ENCODE peak calls at places on chromosomes 11 and 22, in five cellular contexts. One of them, this sample, is unnamed.

GRCh38 chr22:43951966-43952365 is 3.3 kb upstream of the SAMM50 start:
- DNase-seq in mesenchymal stem cell: no peak
- DNase-seq in H9: peak; percentile 51
- DNase-seq in H1: no peak
- DNase-seq in trophoblast cell: no peak
- DNase-seq in this sample: no peak

GRCh38 chr11:68821670-68822069 is 20.0 kb downstream of the CPT1A start:
- DNase-seq in mesenchymal stem cell: no peak
- DNase-seq in H9: no peak
- DNase-seq in H1: no peak
- DNase-seq in trophoblast cell: no peak
- DNase-seq in this sample: no peak

GRCh38 chr11:103441021-103441420 is 331.8 kb downstream of the DYNC2H1 start:
- DNase-seq in mesenchymal stem cell: no peak
- DNase-seq in H9: no peak
- DNase-seq in H1: no peak
- DNase-seq in trophoblast cell: no peak
- DNase-seq in this sample: no peak

GRCh38 chr22:32839776-32840571 is 38.5 kb downstream of the TIMP3 start:
- DNase-seq in mesenchymal stem cell: peak; percentile 69
- DNase-seq in H9: no peak
- DNase-seq in H1: no peak
- DNase-seq in trophoblast cell: no peak
- DNase-seq in this sample: no peak

GRCh38 chr11:78318733-78319132 is 98.9 kb downstream of the GAB2 start:
- DNase-seq in mesenchymal stem cell: no peak
- DNase-seq in H9: no peak
- DNase-seq in H1: no peak
- DNase-seq in trophoblast cell: no peak
- DNase-seq in this sample: peak; percentile 20

GRCh38 chr11:33808228-33808828 is 34.0 kb upstream of the FBXO3 start:
- DNase-seq in mesenchymal stem cell: peak; percentile 77
- DNase-seq in H9: peak; percentile 90
- DNase-seq in H1: peak; percentile 80
- DNase-seq in trophoblast cell: peak; percentile 81
- DNase-seq in this sample: peak; percentile 90

GRCh38 chr22:30420401-30421178 is 5.0 kb upstream of the MTFP1 start:
- DNase-seq in mesenchymal stem cell: peak; percentile 70
- DNase-seq in H9: no peak
- DNase-seq in H1: no peak
- DNase-seq in trophoblast cell: no peak
- DNase-seq in this sample: no peak

GRCh38 chr11:130003717-130004001 is 1.0 kb upstream of the PRDM10 start:
- DNase-seq in mesenchymal stem cell: no peak
- DNase-seq in H9: no peak
- DNase-seq in H1: no peak
- DNase-seq in trophoblast cell: no peak
- DNase-seq in this sample: no peak

GRCh38 chr11:13205446-13205845 is 72.1 kb upstream of the BMAL1 start:
- DNase-seq in mesenchymal stem cell: no peak
- DNase-seq in H9: no peak
- DNase-seq in H1: no peak
- DNase-seq in trophoblast cell: no peak
- DNase-seq in this sample: no peak

GRCh38 chr11:31826530-31827438 is 15.7 kb upstream of the PAX6 start:
- DNase-seq in mesenchymal stem cell: no peak
- DNase-seq in H9: peak; percentile 51
- DNase-seq in H1: no peak
- DNase-seq in trophoblast cell: no peak
- DNase-seq in this sample: peak; percentile 45

GRCh38 chr11:131370090-131370751 is at the start of gene NTM:
- DNase-seq in mesenchymal stem cell: no peak
- DNase-seq in H9: no peak
- DNase-seq in H1: no peak
- DNase-seq in trophoblast cell: no peak
- DNase-seq in this sample: peak; percentile 27

GRCh38 chr22:31695423-31695822 is 33.4 kb upstream of the PISD start:
- DNase-seq in mesenchymal stem cell: no peak
- DNase-seq in H9: no peak
- DNase-seq in H1: no peak
- DNase-seq in trophoblast cell: no peak
- DNase-seq in this sample: no peak

GRCh38 chr22:36933629-36934028 is 20.2 kb downstream of the CSF2RB start:
- DNase-seq in mesenchymal stem cell: no peak
- DNase-seq in H9: peak; percentile 24
- DNase-seq in H1: no peak
- DNase-seq in trophoblast cell: no peak
- DNase-seq in this sample: no peak

GRCh38 chr22:22841598-22841997 is 46.0 kb upstream of the IGLL5 start:
- DNase-seq in mesenchymal stem cell: no peak
- DNase-seq in H9: no peak
- DNase-seq in H1: no peak
- DNase-seq in trophoblast cell: no peak
- DNase-seq in this sample: no peak

GRCh38 chr22:22842085-22842484 is 45.5 kb upstream of the IGLL5 start:
- DNase-seq in mesenchymal stem cell: no peak
- DNase-seq in H9: no peak
- DNase-seq in H1: no peak
- DNase-seq in trophoblast cell: no peak
- DNase-seq in this sample: no peak

GRCh38 chr22:22839570-22840314 is 47.9 kb upstream of the IGLL5 start:
- DNase-seq in mesenchymal stem cell: no peak
- DNase-seq in H9: no peak
- DNase-seq in H1: no peak
- DNase-seq in trophoblast cell: no peak
- DNase-seq in this sample: no peak

GRCh38 chr22:22838148-22838786 is 49.3 kb upstream of the IGLL5 start:
- DNase-seq in mesenchymal stem cell: no peak
- DNase-seq in H9: no peak
- DNase-seq in H1: no peak
- DNase-seq in trophoblast cell: no peak
- DNase-seq in this sample: no peak

DNA sequence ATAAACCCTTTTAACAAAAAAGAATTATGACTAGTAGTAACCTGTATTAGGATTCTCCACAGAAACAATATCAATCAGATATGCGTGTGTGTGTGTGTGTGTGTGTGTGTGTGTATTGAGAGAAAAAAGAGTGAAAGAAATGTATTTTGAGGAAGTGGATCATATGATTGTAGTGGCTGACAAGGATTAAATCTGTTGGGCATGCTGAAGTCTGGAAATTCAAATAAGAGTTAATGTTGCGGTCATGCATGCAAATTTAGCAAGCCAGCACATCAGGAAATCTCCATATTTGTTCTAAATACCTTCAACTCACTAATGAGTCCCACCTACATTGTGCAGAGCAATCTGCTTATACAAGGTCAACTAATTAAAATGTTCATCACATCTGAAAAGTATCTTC is 46.8 kb upstream of the IGLL5 start:
- DNase-seq in mesenchymal stem cell: no peak
- DNase-seq in H9: no peak
- DNase-seq in H1: no peak
- DNase-seq in trophoblast cell: no peak
- DNase-seq in this sample: no peak
- H2BK12ac ChIP-seq in mesenchymal stem cell: no peak overlapping the region
- H2BK12ac ChIP-seq in H9: no peak overlapping the region
- H2BK12ac ChIP-seq in H1: no peak overlapping the region
- H2BK12ac ChIP-seq in trophoblast cell: no peak overlapping the region
- H2BK12ac ChIP-seq in this sample: no peak overlapping the region

DNA sequence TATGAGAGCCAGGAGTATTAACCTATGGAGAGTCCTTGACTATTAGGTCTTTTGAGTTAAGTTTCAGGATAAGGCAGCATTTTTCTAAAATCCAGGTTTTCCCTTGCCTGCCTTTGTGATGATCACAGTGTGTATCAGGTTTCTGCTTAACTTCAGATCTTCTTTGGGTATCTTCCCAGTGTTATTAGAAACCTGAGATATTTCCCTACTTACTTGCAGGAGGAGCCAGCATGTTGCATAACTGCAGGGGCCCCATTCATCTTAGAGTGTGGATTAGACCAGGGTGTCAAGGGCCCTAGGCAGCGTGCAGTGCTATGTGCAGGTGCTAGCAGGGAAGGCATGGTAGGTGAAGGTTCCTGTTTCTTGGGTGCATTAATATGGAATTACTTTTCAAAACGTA is 69.5 kb downstream of the ZNRF3 start:
- DNase-seq in mesenchymal stem cell: no peak
- DNase-seq in H9: no peak
- DNase-seq in H1: no peak
- DNase-seq in trophoblast cell: peak; percentile 82
- DNase-seq in this sample: no peak
- H3K4me2 ChIP-seq in mesenchymal stem cell: no peak overlapping the region
- H3K4me2 ChIP-seq in H9: no peak overlapping the region
- H3K4me2 ChIP-seq in H1: no peak overlapping the region
- H3K4me2 ChIP-seq in trophoblast cell: no peak overlapping the region
- H3K4me2 ChIP-seq in this sample: no peak overlapping the region

GRCh38 chr11:892106-892505 is 18.5 kb downstream of the CHID1 start:
- DNase-seq in mesenchymal stem cell: no peak
- DNase-seq in H9: no peak
- DNase-seq in H1: no peak
- DNase-seq in trophoblast cell: no peak
- DNase-seq in this sample: no peak
- H2BK12ac ChIP-seq in mesenchymal stem cell: no peak overlapping the region
- H2BK12ac ChIP-seq in H9: no peak overlapping the region
- H2BK12ac ChIP-seq in H1: no peak overlapping the region
- H2BK12ac ChIP-seq in trophoblast cell: no peak overlapping the region
- H2BK12ac ChIP-seq in this sample: no peak overlapping the region

GRCh38 chr11:123450593-123450992 is 20.5 kb downstream of the GRAMD1B start:
- DNase-seq in mesenchymal stem cell: no peak
- DNase-seq in H9: no peak
- DNase-seq in H1: no peak
- DNase-seq in trophoblast cell: no peak
- DNase-seq in this sample: no peak
- H3K4me2 ChIP-seq in mesenchymal stem cell: no peak overlapping the region
- H3K4me2 ChIP-seq in H9: no peak overlapping the region
- H3K4me2 ChIP-seq in H1: no peak overlapping the region
- H3K4me2 ChIP-seq in trophoblast cell: no peak overlapping the region
- H3K4me2 ChIP-seq in this sample: no peak overlapping the region

GRCh38 chr22:25141994-25142620 is 57.6 kb upstream of the CRYBB3 start:
- DNase-seq in mesenchymal stem cell: no peak
- DNase-seq in H9: peak; percentile 44
- DNase-seq in H1: no peak
- DNase-seq in trophoblast cell: no peak
- DNase-seq in this sample: no peak
- H2BK12ac ChIP-seq in mesenchymal stem cell: no peak overlapping the region
- H2BK12ac ChIP-seq in H9: no peak overlapping the region
- H2BK12ac ChIP-seq in H1: no peak overlapping the region
- H2BK12ac ChIP-seq in trophoblast cell: no peak overlapping the region
- H2BK12ac ChIP-seq in this sample: no peak overlapping the region

DNA sequence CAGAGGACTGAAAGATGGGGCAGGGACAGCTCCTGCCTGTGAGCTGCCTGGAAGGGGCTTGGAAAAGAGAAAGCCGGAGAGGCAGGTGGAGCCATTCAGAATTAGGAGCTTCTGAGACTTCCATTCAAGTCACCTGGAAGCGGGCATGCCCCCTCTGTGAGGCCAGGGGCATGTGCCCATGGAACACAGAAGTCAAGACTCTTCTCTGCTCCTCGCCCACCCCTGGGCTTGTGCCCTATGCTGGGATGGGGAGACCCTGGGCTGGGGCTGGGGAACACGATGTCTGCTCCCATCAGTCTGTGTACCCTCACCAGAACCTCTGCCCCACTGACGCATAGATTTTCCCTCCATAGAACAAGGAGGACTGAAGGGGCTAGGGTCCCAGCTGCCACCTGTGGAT is 372.0 kb downstream of the SHANK2 start:
- DNase-seq in mesenchymal stem cell: no peak
- DNase-seq in H9: no peak
- DNase-seq in H1: no peak
- DNase-seq in trophoblast cell: no peak
- DNase-seq in this sample: no peak
- H3K4me2 ChIP-seq in mesenchymal stem cell: no peak overlapping the region
- H3K4me2 ChIP-seq in H9: no peak overlapping the region
- H3K4me2 ChIP-seq in H1: no peak overlapping the region
- H3K4me2 ChIP-seq in trophoblast cell: no peak overlapping the region
- H3K4me2 ChIP-seq in this sample: no peak overlapping the region

GRCh38 chr11:15481871-15482270 is 367.1 kb downstream of the INSC start:
- DNase-seq in mesenchymal stem cell: no peak
- DNase-seq in H9: no peak
- DNase-seq in H1: no peak
- DNase-seq in trophoblast cell: no peak
- DNase-seq in this sample: no peak

GRCh38 chr11:15484398-15484797 is 369.7 kb downstream of the INSC start:
- DNase-seq in mesenchymal stem cell: no peak
- DNase-seq in H9: no peak
- DNase-seq in H1: no peak
- DNase-seq in trophoblast cell: no peak
- DNase-seq in this sample: no peak

GRCh38 chr11:15485432-15485831 is 370.7 kb downstream of the INSC start:
- DNase-seq in mesenchymal stem cell: no peak
- DNase-seq in H9: no peak
- DNase-seq in H1: no peak
- DNase-seq in trophoblast cell: no peak
- DNase-seq in this sample: no peak

GRCh38 chr11:15483205-15483604 is 368.5 kb downstream of the INSC start:
- DNase-seq in mesenchymal stem cell: no peak
- DNase-seq in H9: no peak
- DNase-seq in H1: no peak
- DNase-seq in trophoblast cell: no peak
- DNase-seq in this sample: no peak
- H2BK12ac ChIP-seq in mesenchymal stem cell: no peak overlapping the region
- H2BK12ac ChIP-seq in H9: no peak overlapping the region
- H2BK12ac ChIP-seq in H1: no peak overlapping the region
- H2BK12ac ChIP-seq in trophoblast cell: no peak overlapping the region
- H2BK12ac ChIP-seq in this sample: no peak overlapping the region

GRCh38 chr11:128298271-128298670 is 289.1 kb downstream of the ETS1 start:
- DNase-seq in mesenchymal stem cell: no peak
- DNase-seq in H9: no peak
- DNase-seq in H1: no peak
- DNase-seq in trophoblast cell: no peak
- DNase-seq in this sample: no peak
- H3K4me2 ChIP-seq in mesenchymal stem cell: no peak overlapping the region
- H3K4me2 ChIP-seq in H9: no peak overlapping the region
- H3K4me2 ChIP-seq in H1: no peak overlapping the region
- H3K4me2 ChIP-seq in trophoblast cell: no peak overlapping the region
- H3K4me2 ChIP-seq in this sample: no peak overlapping the region

GRCh38 chr22:20814221-20814808 is 40.4 kb downstream of the SERPIND1 start:
- DNase-seq in mesenchymal stem cell: no peak
- DNase-seq in H9: no peak
- DNase-seq in H1: no peak
- DNase-seq in trophoblast cell: no peak
- DNase-seq in this sample: no peak
- H2BK12ac ChIP-seq in mesenchymal stem cell: no peak overlapping the region
- H2BK12ac ChIP-seq in H9: no peak overlapping the region
- H2BK12ac ChIP-seq in H1: no peak overlapping the region
- H2BK12ac ChIP-seq in trophoblast cell: no peak overlapping the region
- H2BK12ac ChIP-seq in this sample: no peak overlapping the region